ENCODE peak calls at places on chromosomes 6 and 20, in four cellular contexts. I, L, N and R are unnamed samples.

GRCh38 chr6:163501440-163501839 is 86.9 kb downstream of the QKI start:
- DNase-seq in L (no peak), N (no peak), I (no peak), R (no peak)

GRCh38 chr6:160092602-160093001 is 29.0 kb upstream of the SLC22A1 start:
- DNase-seq in N (no peak), I (no peak), L (no peak), R (no peak)

GRCh38 chr6:42453027-42453648 is 1.4 kb upstream of the TRERF1 start:
- DNase-seq in L (peak; percentile 78), N (peak; percentile 91), I (peak; percentile 81), R (no peak)

GRCh38 chr20:29313481-29313880 is 1944.0 kb upstream of the DEFB115 start:
- DNase-seq in N (no peak), L (no peak), I (no peak), R (no peak)

GRCh38 chr6:38131527-38131965 is 312.0 kb downstream of the ZFAND3 start:
- DNase-seq in I (no peak), N (peak; percentile 30), L (peak; percentile 97), R (no peak)

GRCh38 chr20:35311409-35311808 is 19.2 kb upstream of the FAM83C start:
- DNase-seq in I (no peak), L (peak; percentile 88), N (no peak), R (no peak)

GRCh38 chr6:121437861-121438651 is 2.6 kb downstream of the GJA1 start:
- DNase-seq in N (peak; percentile 30), L (peak; percentile 82), I (no peak), R (peak; percentile 27)

GRCh38 chr6:157080986-157081391 is 242.3 kb downstream of the TMEM242 start:
- DNase-seq in N (no peak), I (no peak), L (no peak), R (no peak)

GRCh38 chr6:83514877-83515466 is 2.6 kb downstream of the PRSS35 start:
- DNase-seq in I (no peak), L (peak; percentile 48), N (peak; percentile 16), R (peak; percentile 8)

GRCh38 chr20:7416382-7416781 is 523.9 kb downstream of the HAO1 start:
- DNase-seq in L (no peak), N (no peak), I (no peak), R (no peak)

GRCh38 chr6:88013554-88013953 is 34.1 kb upstream of the SPACA1 start:
- DNase-seq in L (no peak), I (no peak), N (no peak), R (no peak)

GRCh38 chr6:151679081-151679480 is 128.4 kb upstream of the ESR1 start:
- DNase-seq in L (peak; percentile 26), N (peak; percentile 22), I (no peak), R (no peak)

GRCh38 chr20:1277529-1278322 is 11.6 kb downstream of the SNPH start:
- DNase-seq in I (no peak), N (no peak), L (no peak), R (no peak)

GRCh38 chr6:31945507-31946369 is at the start of gene CFB:
- DNase-seq in N (peak; percentile 54), I (peak; percentile 80), L (peak; percentile 95), R (peak; percentile 33)

GRCh38 chr6:25703005-25703404 is 51.0 kb downstream of the SCGN start:
- DNase-seq in N (no peak), I (no peak), L (no peak), R (no peak)

GRCh38 chr20:32536861-32537656 is 48.1 kb downstream of the NOL4L start:
- DNase-seq in I (peak; percentile 68), N (no peak), L (no peak), R (no peak)

GRCh38 chr6:135419162-135419561 is 78.4 kb downstream of the AHI1 start:
- DNase-seq in I (no peak), N (no peak), L (no peak), R (no peak)

GRCh38 chr6:133504761-133505160 is 263.6 kb downstream of the EYA4 start:
- DNase-seq in I (no peak), L (no peak), N (no peak), R (no peak)

GRCh38 chr6:27066381-27066780 is 181.1 kb upstream of the PRSS16 start:
- DNase-seq in I (no peak), N (no peak), L (no peak), R (no peak)

GRCh38 chr20:36121981-36122930 is 32.3 kb upstream of the EPB41L1 start:
- DNase-seq in L (peak; percentile 81), I (peak; percentile 86), N (no peak), R (peak; percentile 66)

GRCh38 chr20:7702141-7702540 is 238.1 kb downstream of the HAO1 start:
- DNase-seq in L (peak; percentile 9), I (no peak), N (no peak), R (no peak)

GRCh38 chr6:137233561-137234504 is 14.6 kb upstream of the IFNGR1 start:
- DNase-seq in L (peak; percentile 85), N (peak; percentile 73), I (no peak), R (peak; percentile 65)

GRCh38 chr6:110472739-110473138 is 3.7 kb downstream of the SLC22A16 start:
- DNase-seq in N (no peak), I (no peak), L (no peak), R (no peak)

GRCh38 chr20:50339196-50339901 is 148.7 kb downstream of the CEBPB start:
- DNase-seq in N (no peak), I (no peak), L (no peak), R (no peak)

GRCh38 chr20:47204008-47204745 is 152.3 kb downstream of the ZMYND8 start:
- DNase-seq in L (peak; percentile 93), I (no peak), N (no peak), R (peak; percentile 91)

GRCh38 chr20:23399568-23400241 is 21.6 kb downstream of the NAPB start:
- DNase-seq in I (no peak), N (no peak), L (peak; percentile 23), R (no peak)

GRCh38 chr20:23106271-23106851 is 20.2 kb upstream of the CD93 start:
- DNase-seq in N (peak; percentile 44), L (no peak), I (no peak), R (no peak)

GRCh38 chr20:61173966-61174725 is 77.9 kb upstream of the CDH4 start:
- DNase-seq in I (no peak), L (peak; percentile 65), N (no peak), R (no peak)

GRCh38 chr6:136089885-136090284 is 160.2 kb downstream of the MTFR2 start:
- DNase-seq in I (no peak), N (no peak), L (no peak), R (no peak)

DNA sequence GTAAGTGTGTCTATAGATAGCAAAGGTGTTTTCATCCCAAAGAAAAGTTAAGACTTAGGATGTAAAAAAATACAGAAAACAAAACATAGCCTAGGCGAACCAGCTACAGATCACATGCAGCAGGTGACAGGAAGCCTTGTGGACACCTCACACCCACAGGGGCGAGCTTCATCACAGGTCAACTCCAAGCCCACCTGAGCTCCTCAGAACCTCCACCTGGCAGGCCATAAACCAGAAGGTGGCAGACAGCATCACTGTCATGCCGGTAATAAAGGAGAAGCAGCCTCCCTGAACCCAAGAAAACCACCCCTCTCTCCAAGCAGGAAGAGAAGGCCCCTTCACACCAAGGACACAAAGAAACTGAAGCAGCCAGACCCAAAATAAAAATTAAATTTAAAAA is 1.0 kb downstream of the RALGAPA2 start:
- DNase-seq in I (no peak), L (peak; percentile 8), N (no peak), R (no peak)
- H3K27ac ChIP-seq in I (peak overlapping the region; percentile 95), L (no peak overlapping the region), N (peak overlapping the region; percentile 93), R (peak overlapping the region; percentile 74)

GRCh38 chr6:44058617-44059358 is 68.5 kb downstream of the MRPL14 start:
- DNase-seq in I (peak; percentile 91), N (peak; percentile 83), L (peak; percentile 99), R (peak; percentile 96)

GRCh38 chr6:44061375-44062104 is 65.7 kb downstream of the MRPL14 start:
- DNase-seq in I (no peak), L (peak; percentile 73), N (no peak), R (no peak)

GRCh38 chr6:44057931-44058616 is 69.2 kb downstream of the MRPL14 start:
- DNase-seq in N (no peak), L (no peak), I (no peak), R (no peak)

GRCh38 chr6:44060622-44061374 is 66.5 kb downstream of the MRPL14 start:
- DNase-seq in L (no peak), N (no peak), I (no peak), R (no peak)

GRCh38 chr6:44059359-44060342 is 67.6 kb downstream of the MRPL14 start:
- DNase-seq in N (no peak), I (peak; percentile 84), L (peak; percentile 94), R (no peak)
- H3K27ac ChIP-seq in N (peak overlapping the region; percentile 71), I (peak overlapping the region; percentile 88), L (peak overlapping the region; percentile 95), R (peak overlapping the region; percentile 100)

GRCh38 chr6:18367371-18367770 is 19.8 kb upstream of the RNF144B start:
- DNase-seq in L (no peak), I (no peak), N (no peak), R (no peak)

GRCh38 chr6:18363746-18364145 is 23.4 kb upstream of the RNF144B start:
- DNase-seq in I (no peak), N (no peak), L (no peak), R (no peak)

GRCh38 chr6:18360188-18360587 is 27.0 kb upstream of the RNF144B start:
- DNase-seq in L (no peak), I (no peak), N (no peak), R (no peak)

GRCh38 chr6:18359237-18359885 is 27.8 kb upstream of the RNF144B start:
- DNase-seq in I (no peak), L (no peak), N (no peak), R (no peak)

DNA sequence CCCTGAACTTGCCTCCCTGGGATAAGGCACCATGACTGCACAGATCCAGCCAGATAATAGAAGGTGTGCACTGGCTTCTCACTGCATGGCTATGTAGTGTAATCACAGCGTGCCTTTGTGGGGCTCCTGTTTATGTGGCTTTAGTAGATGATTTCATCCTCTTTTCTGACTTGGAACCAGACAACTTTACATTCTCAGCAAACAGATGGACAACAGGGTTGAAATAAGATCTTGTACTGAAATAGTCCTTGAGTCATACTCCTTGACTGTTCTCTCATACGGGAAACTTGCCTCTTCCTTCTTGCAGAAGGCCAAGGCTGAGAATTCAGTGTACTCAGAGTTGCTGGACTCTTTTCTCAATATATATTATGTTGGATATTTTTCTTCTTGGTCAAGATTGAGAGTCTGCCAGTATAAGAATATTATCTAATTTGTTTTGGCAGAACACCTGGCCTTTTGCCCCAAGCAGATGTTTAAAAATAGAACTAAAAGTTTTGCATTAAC is 25.0 kb upstream of the RNF144B start:
- DNase-seq in I (no peak), N (no peak), L (peak; percentile 90), R (peak; percentile 91)
- H3K27ac ChIP-seq in I (no peak overlapping the region), N (peak overlapping the region; percentile 14), L (peak overlapping the region; percentile 31), R (peak overlapping the region; percentile 82)

GRCh38 chr6:33018418-33018817 is 9.0 kb upstream of the HLA-DOA start:
- DNase-seq in L (no peak), N (no peak), I (no peak), R (no peak)

GRCh38 chr6:33019358-33019757 is 10.0 kb upstream of the HLA-DOA start:
- DNase-seq in I (no peak), L (no peak), N (no peak), R (no peak)

GRCh38 chr6:33017024-33017423 is 7.6 kb upstream of the HLA-DOA start:
- DNase-seq in N (no peak), I (no peak), L (no peak), R (no peak)

GRCh38 chr6:33017694-33018353 is 8.4 kb upstream of the HLA-DOA start:
- DNase-seq in I (no peak), N (no peak), L (no peak), R (no peak)

DNA sequence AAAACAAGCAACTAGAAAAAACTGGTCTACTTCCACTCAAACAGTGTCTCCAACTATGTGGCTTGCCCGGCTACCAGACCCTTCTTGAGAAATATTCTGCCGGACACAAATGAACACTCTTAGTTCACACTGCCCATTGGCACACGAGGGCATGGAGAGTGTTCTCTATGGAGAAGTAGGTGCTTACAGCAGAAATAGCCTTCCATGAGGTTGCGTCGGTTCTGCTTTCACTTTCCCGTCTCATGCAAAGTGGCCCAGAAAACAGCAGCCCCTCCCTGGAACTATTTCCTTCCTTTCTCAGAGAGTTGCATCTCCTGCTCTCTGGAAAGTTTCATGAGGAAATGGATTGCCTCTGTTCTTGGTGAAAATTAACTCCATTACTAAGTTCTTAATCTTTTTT is 9.5 kb upstream of the HLA-DOA start:
- DNase-seq in N (peak; percentile 82), L (no peak), I (peak; percentile 87), R (no peak)
- H3K27ac ChIP-seq in N (peak overlapping the region; percentile 95), L (no peak overlapping the region), I (peak overlapping the region; percentile 88), R (no peak overlapping the region)